ENCODE peak calls at places on chromosomes 1 and 21, in five cellular contexts. H, A, B, M and Z are unnamed samples.

GRCh38 chr1:6584126-6585080 is 4.6 kb downstream of the ZBTB48 start:
- DNase-seq in H (no peak), A (no peak), B (no peak), M (no peak), Z (no peak)

GRCh38 chr21:25385912-25386474 is 221.3 kb downstream of the MRPL39 start:
- DNase-seq in H (peak; percentile 38), A (no peak), B (no peak), M (peak; percentile 23), Z (no peak)

GRCh38 chr21:44510508-44511218 is 29.3 kb downstream of the KRTAP10-1 start:
- DNase-seq in H (peak; percentile 77), A (no peak), B (peak; percentile 75), M (peak; percentile 29), Z (peak; percentile 66)

GRCh38 chr1:118978914-118979701 is 9.0 kb downstream of the TBX15 start:
- DNase-seq in H (no peak), A (no peak), B (no peak), M (no peak), Z (no peak)

GRCh38 chr1:196678510-196678884 is 26.7 kb downstream of the CFH start:
- DNase-seq in H (no peak), A (no peak), B (no peak), M (no peak), Z (no peak)

GRCh38 chr1:18037651-18038050 is 69.9 kb upstream of the IGSF21 start:
- DNase-seq in H (no peak), A (no peak), B (peak; percentile 13), M (no peak), Z (no peak)

GRCh38 chr21:44426663-44427191 is 28.6 kb upstream of the LRRC3 start:
- DNase-seq in H (no peak), A (peak; percentile 39), B (no peak), M (no peak), Z (peak; percentile 40)

GRCh38 chr21:35150562-35151226 is 101.6 kb upstream of the RUNX1 start:
- DNase-seq in H (no peak), A (no peak), B (no peak), M (no peak), Z (no peak)

GRCh38 chr21:22575165-22575584 is 1577.0 kb downstream of the NCAM2 start:
- DNase-seq in H (no peak), A (no peak), B (no peak), M (no peak), Z (no peak)

GRCh38 chr1:39387452-39387851 is 104.0 kb upstream of the BMP8A start:
- DNase-seq in H (no peak), A (no peak), B (no peak), M (peak; percentile 83), Z (no peak)

GRCh38 chr1:110615548-110616130 is 9.5 kb upstream of the KCNA2 start:
- DNase-seq in H (peak; percentile 68), A (peak; percentile 67), B (peak; percentile 67), M (peak; percentile 66), Z (no peak)

GRCh38 chr1:176691251-176692228 is 228.6 kb downstream of the PAPPA2 start:
- DNase-seq in H (no peak), A (peak; percentile 69), B (peak; percentile 44), M (peak; percentile 47), Z (no peak)

GRCh38 chr1:198778049-198778448 is 139.2 kb downstream of the PTPRC start:
- DNase-seq in H (no peak), A (no peak), B (no peak), M (no peak), Z (no peak)

GRCh38 chr1:102798718-102799117 is 309.6 kb downstream of the COL11A1 start:
- DNase-seq in H (no peak), A (no peak), B (no peak), M (no peak), Z (no peak)

GRCh38 chr1:116465845-116466685 is 93.0 kb downstream of the ATP1A1 start:
- DNase-seq in H (no peak), A (no peak), B (no peak), M (no peak), Z (no peak)

GRCh38 chr1:85611856-85612255 is 31.3 kb downstream of the CCN1 start:
- DNase-seq in H (peak; percentile 35), A (peak; percentile 70), B (no peak), M (peak; percentile 57), Z (peak; percentile 64)

GRCh38 chr21:30839304-30839703 is 9.7 kb upstream of the KRTAP7-1 start:
- DNase-seq in H (no peak), A (no peak), B (peak; percentile 7), M (no peak), Z (no peak)
- TF ChIP-seq CTCF in H (no peak), A (no peak), B (no peak), M (peak; percentile 45), Z (no peak)

GRCh38 chr1:212545941-212546638 is 62.5 kb upstream of the ATF3 start:
- DNase-seq in H (no peak), A (peak; percentile 78), B (no peak), M (no peak), Z (no peak)
- TF ChIP-seq POLR2AphosphoS5 in H (no peak), A (peak; percentile 11), B (peak; percentile 36), M (no peak), Z (no peak)

DNA sequence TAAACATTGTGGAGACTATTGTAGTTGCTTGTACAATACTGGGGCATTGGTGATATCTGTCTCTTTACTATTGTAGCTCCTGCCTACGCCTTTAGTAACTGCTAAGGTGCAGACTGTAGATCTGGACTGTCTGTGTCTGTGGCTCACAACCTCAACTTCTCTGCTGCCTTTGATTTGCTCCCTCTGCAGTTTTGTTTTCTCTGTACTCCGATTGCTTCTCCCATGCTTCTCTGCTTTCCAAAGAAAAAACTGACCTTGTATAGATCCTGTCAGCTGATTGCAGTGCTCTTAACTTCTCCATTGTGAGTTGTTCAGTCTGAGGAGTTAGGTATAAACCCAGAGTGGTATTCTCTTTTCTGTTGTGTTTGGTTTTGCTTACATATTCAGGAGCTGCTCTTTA is 15.3 kb downstream of the MAGI3 start:
- DNase-seq in H (no peak), A (no peak), B (no peak), M (no peak), Z (no peak)
- TF ChIP-seq POLR2A in H (no peak), A (no peak), B (no peak), M (no peak), Z (no peak)

GRCh38 chr1:215905493-215906095 is 338.5 kb downstream of the KCTD3 start:
- DNase-seq in H (no peak), A (no peak), B (no peak), M (no peak), Z (no peak)

DNA sequence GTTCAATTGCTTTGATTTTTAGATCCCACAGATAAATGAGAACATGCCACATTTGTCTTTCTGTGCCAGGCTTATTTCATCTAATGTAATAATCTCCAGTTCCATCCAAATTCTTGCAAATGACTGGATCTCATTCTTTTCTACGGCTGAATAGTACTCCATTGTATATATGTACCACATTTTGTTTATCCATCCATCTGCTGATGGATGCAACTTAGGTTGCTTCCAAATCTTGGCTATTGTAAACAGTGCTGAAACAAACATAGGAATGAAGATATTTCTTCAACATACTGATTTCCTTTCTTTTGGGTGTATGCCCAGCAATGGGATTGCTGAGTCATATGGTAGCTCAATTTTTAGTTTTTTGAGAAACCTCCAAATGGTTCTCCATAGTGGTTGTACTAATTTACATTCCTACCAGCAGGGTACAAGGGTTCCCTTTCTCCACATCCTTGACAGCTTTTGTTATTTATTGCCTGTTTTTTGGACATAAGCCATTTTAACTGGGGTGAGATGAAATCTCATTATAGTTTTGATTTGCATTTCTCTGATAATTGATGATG is 344.4 kb downstream of the KCTD3 start:
- DNase-seq in H (no peak), A (no peak), B (no peak), M (no peak), Z (no peak)
- TF ChIP-seq CTCF in H (no peak), A (no peak), B (no peak), M (no peak), Z (no peak)

GRCh38 chr1:28160677-28161328 is 15.7 kb downstream of the PTAFR start:
- DNase-seq in H (no peak), A (no peak), B (peak; percentile 46), M (no peak), Z (no peak)
- TF ChIP-seq POLR2AphosphoS5 in H (no peak), A (no peak), B (peak; percentile 38), M (no peak), Z (no peak)

DNA sequence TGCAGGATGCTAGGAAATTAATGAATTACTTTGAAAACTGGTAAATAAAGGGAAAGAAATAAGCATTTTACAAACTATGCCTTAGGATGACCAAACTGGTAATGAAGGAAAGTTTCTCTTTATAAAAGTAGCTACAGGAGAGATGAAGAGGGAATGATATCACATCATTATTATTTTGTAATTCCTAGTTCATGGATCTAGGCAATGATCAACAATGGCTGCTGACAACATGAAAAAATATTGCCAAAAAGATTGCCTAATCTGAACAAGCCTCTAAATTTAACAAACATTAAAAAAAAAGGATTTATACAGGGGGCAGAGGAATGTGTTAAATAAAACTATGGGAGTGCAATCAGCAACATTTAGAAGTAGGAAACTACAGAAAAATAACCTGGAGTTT is 38.9 kb downstream of the NOS1AP start:
- DNase-seq in H (no peak), A (no peak), B (no peak), M (no peak), Z (no peak)
- TF ChIP-seq POLR2A in H (no peak), A (no peak), B (no peak), M (no peak), Z (no peak)

GRCh38 chr1:45545553-45546310 is 4.9 kb upstream of the AKR1A1 start:
- DNase-seq in H (no peak), A (no peak), B (no peak), M (no peak), Z (no peak)
- TF ChIP-seq CTCF in H (no peak), A (no peak), B (no peak), M (no peak), Z (no peak)

GRCh38 chr1:66435541-66435940 is 98.4 kb upstream of the SGIP1 start:
- DNase-seq in H (no peak), A (no peak), B (no peak), M (no peak), Z (no peak)

GRCh38 chr1:66437136-66437401 is 96.9 kb upstream of the SGIP1 start:
- DNase-seq in H (no peak), A (no peak), B (no peak), M (no peak), Z (no peak)

GRCh38 chr1:66439028-66439427 is 94.9 kb upstream of the SGIP1 start:
- DNase-seq in H (no peak), A (no peak), B (no peak), M (no peak), Z (no peak)

GRCh38 chr1:66436378-66437135 is 97.4 kb upstream of the SGIP1 start:
- DNase-seq in H (no peak), A (no peak), B (no peak), M (peak; percentile 63), Z (peak; percentile 35)

GRCh38 chr1:66438062-66438970 is 95.6 kb upstream of the SGIP1 start:
- DNase-seq in H (no peak), A (no peak), B (no peak), M (no peak), Z (no peak)
- TF ChIP-seq POLR2AphosphoS5 in H (no peak), A (no peak), B (no peak), M (no peak), Z (no peak)

GRCh38 chr1:225427249-225428065 is at the start of gene LBR:
- DNase-seq in H (peak; percentile 44), A (peak; percentile 77), B (peak; percentile 41), M (no peak), Z (no peak)
- TF ChIP-seq POLR2A in H (no peak), A (no peak), B (no peak), M (no peak), Z (no peak)